ENCODE peak calls at places on chromosomes 11 and 22, in six cellular contexts. One of them, this sample, is unnamed.
A peak's percentile ranks its signal among the peaks of the same experiment; 100 is the strongest.

GRCh38 chr11:114026355-114026754 is 33.2 kb upstream of the ZBTB16 start:
- DNase-seq in GM12878: no peak
- DNase-seq in HepG2: peak; percentile 18
- DNase-seq in GM12891: no peak
- DNase-seq in H1: no peak
- DNase-seq in K562: peak; percentile 24
- DNase-seq in this sample: no peak

GRCh38 chr11:34305095-34305692 is 52.6 kb downstream of the ABTB2 start:
- DNase-seq in GM12878: no peak
- DNase-seq in HepG2: no peak
- DNase-seq in GM12891: no peak
- DNase-seq in H1: no peak
- DNase-seq in K562: no peak
- DNase-seq in this sample: no peak

GRCh38 chr11:77195071-77195705 is 67.1 kb downstream of the MYO7A start:
- DNase-seq in GM12878: no peak
- DNase-seq in HepG2: no peak
- DNase-seq in GM12891: no peak
- DNase-seq in H1: no peak
- DNase-seq in K562: no peak
- DNase-seq in this sample: no peak

GRCh38 chr11:134712228-134713145 is 300.4 kb upstream of the B3GAT1 start:
- DNase-seq in GM12878: no peak
- DNase-seq in HepG2: no peak
- DNase-seq in GM12891: no peak
- DNase-seq in H1: no peak
- DNase-seq in K562: peak; percentile 38
- DNase-seq in this sample: no peak

GRCh38 chr22:30802202-30803166 is 107.8 kb downstream of the OSBP2 start:
- DNase-seq in GM12878: no peak
- DNase-seq in HepG2: peak; percentile 77
- DNase-seq in GM12891: peak; percentile 77
- DNase-seq in H1: peak; percentile 91
- DNase-seq in K562: peak; percentile 85
- DNase-seq in this sample: peak; percentile 64

GRCh38 chr11:118086913-118087768 is at the start of gene SMIM35:
- DNase-seq in GM12878: no peak
- DNase-seq in HepG2: no peak
- DNase-seq in GM12891: no peak
- DNase-seq in H1: no peak
- DNase-seq in K562: no peak
- DNase-seq in this sample: no peak

GRCh38 chr22:31250740-31251330 is 38.7 kb downstream of the LIMK2 start:
- DNase-seq in GM12878: no peak
- DNase-seq in HepG2: peak; percentile 87
- DNase-seq in GM12891: no peak
- DNase-seq in H1: no peak
- DNase-seq in K562: no peak
- DNase-seq in this sample: no peak

GRCh38 chr11:47506363-47506762 is 46.6 kb downstream of the CELF1 start:
- DNase-seq in GM12878: no peak
- DNase-seq in HepG2: no peak
- DNase-seq in GM12891: no peak
- DNase-seq in H1: no peak
- DNase-seq in K562: no peak
- DNase-seq in this sample: no peak

GRCh38 chr22:49551446-49551845 is 276.2 kb downstream of the BRD1 start:
- DNase-seq in GM12878: no peak
- DNase-seq in HepG2: no peak
- DNase-seq in GM12891: no peak
- DNase-seq in H1: no peak
- DNase-seq in K562: no peak
- DNase-seq in this sample: no peak

GRCh38 chr11:67395555-67396257 is 3.9 kb downstream of the RAD9A start:
- DNase-seq in GM12878: no peak
- DNase-seq in HepG2: no peak
- DNase-seq in GM12891: no peak
- DNase-seq in H1: no peak
- DNase-seq in K562: no peak
- DNase-seq in this sample: no peak

GRCh38 chr22:44884562-44884961 is 125.2 kb downstream of the PHF21B start:
- DNase-seq in GM12878: no peak
- DNase-seq in HepG2: no peak
- DNase-seq in GM12891: no peak
- DNase-seq in H1: no peak
- DNase-seq in K562: no peak
- DNase-seq in this sample: no peak
- TF ChIP-seq POLR2AphosphoS5 in GM12878: no peak
- TF ChIP-seq POLR2AphosphoS5 in HepG2: no peak
- TF ChIP-seq POLR2AphosphoS5 in GM12891: no peak
- TF ChIP-seq POLR2AphosphoS5 in H1: no peak
- TF ChIP-seq POLR2AphosphoS5 in K562: no peak
- TF ChIP-seq POLR2AphosphoS5 in this sample: no peak

GRCh38 chr11:11915625-11916024 is 73.9 kb downstream of the USP47 start:
- DNase-seq in GM12878: no peak
- DNase-seq in HepG2: no peak
- DNase-seq in GM12891: no peak
- DNase-seq in H1: no peak
- DNase-seq in K562: no peak
- DNase-seq in this sample: no peak

GRCh38 chr11:11913395-11913794 is 71.6 kb downstream of the USP47 start:
- DNase-seq in GM12878: no peak
- DNase-seq in HepG2: no peak
- DNase-seq in GM12891: no peak
- DNase-seq in H1: no peak
- DNase-seq in K562: no peak
- DNase-seq in this sample: no peak

GRCh38 chr11:11916981-11917399 is 75.2 kb downstream of the USP47 start:
- DNase-seq in GM12878: no peak
- DNase-seq in HepG2: peak; percentile 2
- DNase-seq in GM12891: no peak
- DNase-seq in H1: no peak
- DNase-seq in K562: no peak
- DNase-seq in this sample: no peak
- TF ChIP-seq TAF1 in GM12878: no peak
- TF ChIP-seq TAF1 in HepG2: no peak
- TF ChIP-seq TAF1 in GM12891: no peak
- TF ChIP-seq TAF1 in H1: no peak
- TF ChIP-seq TAF1 in K562: no peak
- TF ChIP-seq TAF1 in this sample: no peak

DNA sequence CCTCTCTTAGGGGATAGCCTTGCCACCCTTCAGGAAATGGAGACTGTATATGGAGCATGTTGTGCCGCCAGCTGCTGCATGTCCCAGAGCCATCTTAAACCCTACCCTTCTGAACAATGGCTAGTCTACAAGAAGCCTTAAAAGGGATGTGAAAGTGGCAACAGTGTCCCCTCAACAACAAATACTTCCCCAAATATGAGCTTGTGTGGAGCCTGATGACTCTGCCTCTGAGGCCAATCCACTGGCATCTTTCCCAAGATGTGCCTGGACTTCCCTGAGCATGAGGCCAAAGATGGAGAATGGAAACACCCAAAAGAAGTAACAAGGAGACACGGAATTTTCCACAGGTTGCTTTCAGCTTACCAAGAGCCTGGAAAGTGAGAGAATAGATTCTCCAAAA is 595 bp upstream of the MS4A7 start:
- DNase-seq in GM12878: peak; percentile 85
- DNase-seq in HepG2: no peak
- DNase-seq in GM12891: no peak
- DNase-seq in H1: no peak
- DNase-seq in K562: no peak
- DNase-seq in this sample: peak; percentile 25
- TF ChIP-seq POLR2A in GM12878: no peak
- TF ChIP-seq POLR2A in HepG2: no peak
- TF ChIP-seq POLR2A in GM12891: no peak
- TF ChIP-seq POLR2A in H1: no peak
- TF ChIP-seq POLR2A in K562: no peak
- TF ChIP-seq POLR2A in this sample: peak; percentile 44

DNA sequence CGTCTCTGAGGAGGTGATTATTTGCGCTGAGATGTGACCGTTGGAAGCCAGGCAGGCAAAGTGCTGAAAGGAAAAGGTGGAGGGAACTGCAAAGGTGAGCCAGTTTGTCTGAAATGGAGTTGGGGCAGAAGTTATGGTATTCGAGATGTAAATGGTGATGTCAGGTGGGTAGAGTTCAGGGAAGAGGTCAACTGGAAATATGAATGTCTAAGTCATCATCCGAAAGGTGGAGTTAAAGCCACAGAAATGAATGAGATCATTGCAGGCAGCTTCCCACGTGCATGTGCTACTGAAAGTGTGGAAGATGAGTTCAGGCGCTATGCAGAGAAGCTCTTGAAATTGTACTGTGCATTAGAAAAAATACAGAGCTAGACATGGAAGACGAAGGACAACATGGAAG is 2.2 kb upstream of the BPIFC start:
- DNase-seq in GM12878: no peak
- DNase-seq in HepG2: no peak
- DNase-seq in GM12891: no peak
- DNase-seq in H1: no peak
- DNase-seq in K562: no peak
- DNase-seq in this sample: no peak
- TF ChIP-seq POLR2AphosphoS5 in GM12878: no peak
- TF ChIP-seq POLR2AphosphoS5 in HepG2: no peak
- TF ChIP-seq POLR2AphosphoS5 in GM12891: no peak
- TF ChIP-seq POLR2AphosphoS5 in H1: no peak
- TF ChIP-seq POLR2AphosphoS5 in K562: no peak
- TF ChIP-seq POLR2AphosphoS5 in this sample: no peak

GRCh38 chr11:104091281-104092071 is 55.0 kb downstream of the DDI1 start:
- DNase-seq in GM12878: no peak
- DNase-seq in HepG2: no peak
- DNase-seq in GM12891: no peak
- DNase-seq in H1: no peak
- DNase-seq in K562: no peak
- DNase-seq in this sample: no peak
- TF ChIP-seq TAF1 in GM12878: no peak
- TF ChIP-seq TAF1 in HepG2: no peak
- TF ChIP-seq TAF1 in GM12891: no peak
- TF ChIP-seq TAF1 in H1: no peak
- TF ChIP-seq TAF1 in K562: no peak
- TF ChIP-seq TAF1 in this sample: no peak

GRCh38 chr11:119205574-119206511 is at the start of gene CBL:
- DNase-seq in GM12878: peak; percentile 47
- DNase-seq in HepG2: peak; percentile 80
- DNase-seq in GM12891: peak; percentile 84
- DNase-seq in H1: peak; percentile 99
- DNase-seq in K562: peak; percentile 94
- DNase-seq in this sample: peak; percentile 85
- TF ChIP-seq POLR2A in GM12878: peak; percentile 81
- TF ChIP-seq POLR2A in HepG2: no peak
- TF ChIP-seq POLR2A in GM12891: no peak
- TF ChIP-seq POLR2A in H1: peak; percentile 28
- TF ChIP-seq POLR2A in K562: peak; percentile 68
- TF ChIP-seq POLR2A in this sample: peak; percentile 45